ENCODE peak calls at places on chromosomes 12 and 14, in nine cellular contexts. One of them, this sample, is unnamed.

GRCh38 chr14:100914597-100915021 is 11.1 kb upstream of the RTL1 start:
- DNase-seq in epithelial cell of prostate: peak
- DNase-seq in HEK293T: no peak
- DNase-seq in EH: peak
- DNase-seq in iPS-NIHi11: no peak
- DNase-seq in bronchial epithelial cell: peak
- DNase-seq in left lung: no peak
- DNase-seq in AG04450: peak
- DNase-seq in stomach: no peak
- DNase-seq in this sample: no peak

GRCh38 chr14:105487449-105487985 is 831 bp downstream of the CRIP1 start:
- DNase-seq in epithelial cell of prostate: no peak
- DNase-seq in HEK293T: no peak
- DNase-seq in EH: no peak
- DNase-seq in iPS-NIHi11: no peak
- DNase-seq in bronchial epithelial cell: no peak
- DNase-seq in left lung: peak
- DNase-seq in AG04450: no peak
- DNase-seq in stomach: peak
- DNase-seq in this sample: no peak

GRCh38 chr12:94767971-94768370 is 117.6 kb upstream of the TMCC3 start:
- DNase-seq in epithelial cell of prostate: no peak
- DNase-seq in HEK293T: no peak
- DNase-seq in EH: no peak
- DNase-seq in iPS-NIHi11: no peak
- DNase-seq in bronchial epithelial cell: no peak
- DNase-seq in left lung: no peak
- DNase-seq in AG04450: no peak
- DNase-seq in stomach: no peak
- DNase-seq in this sample: no peak

GRCh38 chr14:24889843-24890242 is 160.1 kb downstream of the STXBP6 start:
- DNase-seq in epithelial cell of prostate: no peak
- DNase-seq in HEK293T: no peak
- DNase-seq in EH: peak
- DNase-seq in iPS-NIHi11: no peak
- DNase-seq in bronchial epithelial cell: no peak
- DNase-seq in left lung: no peak
- DNase-seq in AG04450: no peak
- DNase-seq in stomach: no peak
- DNase-seq in this sample: no peak

GRCh38 chr14:55446833-55447232 is 6.4 kb upstream of the TBPL2 start:
- DNase-seq in epithelial cell of prostate: no peak
- DNase-seq in HEK293T: no peak
- DNase-seq in EH: peak
- DNase-seq in iPS-NIHi11: no peak
- DNase-seq in bronchial epithelial cell: peak
- DNase-seq in left lung: no peak
- DNase-seq in AG04450: peak
- DNase-seq in stomach: no peak
- DNase-seq in this sample: peak

GRCh38 chr14:102622262-102622885 is 29.9 kb downstream of the RCOR1 start:
- DNase-seq in epithelial cell of prostate: no peak
- DNase-seq in HEK293T: no peak
- DNase-seq in EH: no peak
- DNase-seq in iPS-NIHi11: peak
- DNase-seq in bronchial epithelial cell: no peak
- DNase-seq in left lung: no peak
- DNase-seq in AG04450: no peak
- DNase-seq in stomach: no peak
- DNase-seq in this sample: peak

GRCh38 chr14:85528080-85528881 is 1.7 kb upstream of the FLRT2 start:
- DNase-seq in epithelial cell of prostate: peak
- DNase-seq in HEK293T: no peak
- DNase-seq in EH: peak
- DNase-seq in iPS-NIHi11: peak
- DNase-seq in bronchial epithelial cell: peak
- DNase-seq in left lung: no peak
- DNase-seq in AG04450: no peak
- DNase-seq in stomach: peak
- DNase-seq in this sample: peak

GRCh38 chr14:92563359-92563758 is 49.8 kb downstream of the RIN3 start:
- DNase-seq in epithelial cell of prostate: peak
- DNase-seq in HEK293T: no peak
- DNase-seq in EH: peak
- DNase-seq in iPS-NIHi11: no peak
- DNase-seq in bronchial epithelial cell: peak
- DNase-seq in left lung: no peak
- DNase-seq in AG04450: no peak
- DNase-seq in stomach: no peak
- DNase-seq in this sample: no peak